ENCODE peak calls at places on chromosome 16, in eight cellular contexts. E is colonic mucosa, S is fibroblast of lung, H is GM23248, T is kidney, D is mammary epithelial cell, I is IMR-90, P is MM.1S. W is an unnamed sample.

GRCh38 chr16:13153696-13154095 is 252.3 kb downstream of the SHISA9 start:
- DNase-seq in H (no peak), D (no peak), I (no peak), P (no peak), T (no peak), S (no peak), E (no peak), W (no peak)

GRCh38 chr16:75458439-75458838 is 6.0 kb downstream of the TMEM170A start:
- DNase-seq in E (no peak), H (no peak), P (no peak), I (no peak), T (no peak), S (no peak), D (no peak), W (no peak)

GRCh38 chr16:86343111-86343642 is 167.2 kb upstream of the FOXF1 start:
- DNase-seq in E (peak; percentile 50), S (peak; percentile 83), T (no peak), D (peak; percentile 21), H (peak; percentile 85), P (no peak), I (peak; percentile 89), W (no peak)

GRCh38 chr16:630024-630814 is 566 bp upstream of the WFIKKN1 start:
- DNase-seq in D (no peak), I (no peak), H (peak; percentile 47), E (no peak), S (no peak), P (no peak), T (no peak), W (no peak)

GRCh38 chr16:75559002-75559401 is 3.0 kb upstream of the TMEM231 start:
- DNase-seq in P (no peak), S (no peak), E (no peak), H (no peak), D (no peak), T (no peak), I (no peak), W (no peak)

GRCh38 chr16:62035115-62036092 is 834 bp downstream of the CDH8 start:
- DNase-seq in S (no peak), E (no peak), H (no peak), D (no peak), P (no peak), I (no peak), T (no peak), W (peak; percentile 83)

GRCh38 chr16:84730406-84731106 is 30.8 kb downstream of the USP10 start:
- DNase-seq in I (peak; percentile 97), D (peak; percentile 73), P (no peak), S (peak; percentile 96), E (peak; percentile 67), H (peak; percentile 98), T (no peak), W (no peak)

GRCh38 chr16:30351586-30352419 is 3.3 kb downstream of the CD2BP2 start:
- DNase-seq in H (peak; percentile 96), E (peak; percentile 46), P (no peak), D (peak; percentile 37), S (peak; percentile 92), I (peak; percentile 90), T (peak; percentile 81), W (no peak)

GRCh38 chr16:59690216-59690615 is 956.1 kb upstream of the GOT2 start:
- DNase-seq in S (no peak), P (no peak), I (no peak), H (no peak), T (no peak), E (no peak), D (no peak), W (no peak)

GRCh38 chr16:84237994-84238750 is 1.6 kb downstream of the KCNG4 start:
- DNase-seq in P (no peak), T (no peak), H (no peak), D (no peak), S (no peak), I (no peak), E (no peak), W (no peak)

GRCh38 chr16:66167564-66168291 is 198.8 kb upstream of the CDH5 start:
- DNase-seq in S (peak; percentile 96), E (no peak), T (no peak), D (no peak), P (no peak), I (peak; percentile 46), H (no peak), W (peak; percentile 40)

GRCh38 chr16:83533193-83533592 is 274.6 kb upstream of the HSBP1 start:
- DNase-seq in P (no peak), D (peak; percentile 91), I (peak; percentile 78), S (peak; percentile 73), H (peak; percentile 81), E (no peak), T (no peak), W (no peak)

GRCh38 chr16:31458073-31458834 is 1.0 kb upstream of the ARMC5 start:
- DNase-seq in P (peak; percentile 81), E (peak; percentile 67), I (peak; percentile 45), H (peak; percentile 67), D (peak; percentile 61), S (peak; percentile 60), T (peak; percentile 83), W (peak; percentile 60)

GRCh38 chr16:84527486-84528269 is 23.2 kb upstream of the MEAK7 start:
- DNase-seq in S (no peak), T (no peak), P (no peak), E (no peak), I (no peak), D (no peak), H (no peak), W (no peak)

GRCh38 chr16:59148312-59148711 is 414.2 kb upstream of the GOT2 start:
- DNase-seq in T (no peak), D (no peak), P (no peak), I (no peak), E (no peak), S (no peak), H (no peak), W (no peak)

GRCh38 chr16:50680907-50681885 is at the start of gene SNX20:
- DNase-seq in T (peak; percentile 75), P (peak; percentile 82), H (no peak), S (no peak), D (no peak), I (no peak), E (peak; percentile 46), W (no peak)

GRCh38 chr16:54952195-54952594 is 21.5 kb downstream of the IRX5 start:
- DNase-seq in I (no peak), P (no peak), D (peak; percentile 45), T (no peak), S (peak; percentile 3), H (peak; percentile 30), E (no peak), W (no peak)

DNA sequence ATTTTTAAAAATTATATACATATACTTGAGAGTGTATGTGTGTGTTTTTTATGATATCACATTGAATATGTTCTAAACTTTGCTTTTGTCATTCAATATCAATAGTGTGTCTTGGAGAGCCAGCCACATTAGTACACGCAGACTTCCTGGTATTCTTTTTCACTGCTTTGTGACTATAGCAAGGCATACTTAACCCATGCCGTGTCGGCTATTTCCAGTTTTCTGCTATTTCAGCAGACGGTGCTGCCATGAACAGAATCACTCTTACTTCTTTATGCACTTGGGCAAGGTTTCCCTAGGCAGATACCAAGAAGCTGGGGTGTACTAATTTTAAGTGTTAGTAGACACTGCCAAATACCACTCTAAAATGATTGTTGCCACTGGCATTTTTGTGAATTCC is 134.9 kb downstream of the SOCS1 start:
- DNase-seq in E (no peak), H (no peak), S (no peak), P (no peak), D (no peak), T (no peak), I (peak; percentile 43), W (no peak)
- H3K27ac ChIP-seq in E (no peak overlapping the region), H (no peak overlapping the region), S (no peak overlapping the region), P (no peak overlapping the region), D (no peak overlapping the region), T (no peak overlapping the region), I (no peak overlapping the region), W (no peak overlapping the region)

GRCh38 chr16:27238591-27238990 is 30.0 kb downstream of the NSMCE1 start:
- DNase-seq in I (no peak), D (no peak), H (no peak), T (peak; percentile 54), E (no peak), S (no peak), P (no peak), W (no peak)

GRCh38 chr16:27239026-27239425 is 29.5 kb downstream of the NSMCE1 start:
- DNase-seq in H (no peak), S (no peak), D (no peak), P (no peak), E (no peak), I (no peak), T (peak; percentile 40), W (no peak)

GRCh38 chr16:27237229-27238015 is 31.1 kb downstream of the NSMCE1 start:
- DNase-seq in E (no peak), H (no peak), T (peak; percentile 82), D (no peak), P (no peak), S (peak; percentile 71), I (no peak), W (no peak)

GRCh38 chr16:27236635-27237228 is 31.8 kb downstream of the NSMCE1 start:
- DNase-seq in I (no peak), S (no peak), P (no peak), D (no peak), T (no peak), E (no peak), H (no peak), W (no peak)

GRCh38 chr16:27238016-27238587 is 30.5 kb downstream of the NSMCE1 start:
- DNase-seq in H (no peak), I (no peak), S (no peak), P (no peak), T (peak; percentile 80), D (no peak), E (peak; percentile 83), W (no peak)
- H3K9ac ChIP-seq in H (no peak overlapping the region), I (no peak overlapping the region), S (no peak overlapping the region), P (no peak overlapping the region), T (peak overlapping the region; percentile 14), D (no peak overlapping the region), E (peak overlapping the region; percentile 30), W (no peak overlapping the region)

GRCh38 chr16:67448580-67448979 is 17.7 kb downstream of the HSD11B2 start:
- DNase-seq in H (no peak), S (no peak), E (peak; percentile 74), T (no peak), P (no peak), I (no peak), D (no peak), W (no peak)

GRCh38 chr16:67449328-67449727 is 18.4 kb downstream of the HSD11B2 start:
- DNase-seq in P (no peak), S (no peak), I (no peak), E (no peak), H (no peak), T (no peak), D (no peak), W (no peak)

GRCh38 chr16:67451704-67452435 is 20.9 kb downstream of the HSD11B2 start:
- DNase-seq in D (no peak), I (no peak), E (peak; percentile 65), S (no peak), T (no peak), H (no peak), P (no peak), W (no peak)

GRCh38 chr16:67451061-67451703 is 20.3 kb downstream of the HSD11B2 start:
- DNase-seq in I (no peak), H (no peak), P (no peak), T (no peak), D (no peak), E (no peak), S (no peak), W (no peak)

GRCh38 chr16:67449739-67450138 is 18.8 kb downstream of the HSD11B2 start:
- DNase-seq in D (no peak), T (no peak), S (no peak), E (no peak), I (no peak), P (no peak), H (no peak), W (no peak)
- H3K27ac ChIP-seq in D (no peak overlapping the region), T (peak overlapping the region; percentile 72), S (no peak overlapping the region), E (peak overlapping the region; percentile 73), I (no peak overlapping the region), P (no peak overlapping the region), H (no peak overlapping the region), W (no peak overlapping the region)

GRCh38 chr16:81542609-81543570 is 98.3 kb downstream of the CMIP start:
- DNase-seq in E (no peak), I (no peak), H (no peak), T (peak; percentile 66), D (no peak), P (no peak), S (no peak), W (no peak)
- H3K9ac ChIP-seq in E (no peak overlapping the region), I (peak overlapping the region; percentile 14), H (no peak overlapping the region), T (no peak overlapping the region), D (no peak overlapping the region), P (no peak overlapping the region), S (no peak overlapping the region), W (no peak overlapping the region)

W was measured in H9.